ENCODE peak calls at places on chromosomes 13 and 19, in five cellular contexts. Y is SK-N-SH, V is GM12878, W is K562, D is HepG2. X is an unnamed sample.

GRCh38 chr13:112712451-112712881 is 22.6 kb downstream of the ATP11A start:
- DNase-seq in Y (no peak), V (no peak), W (no peak), D (no peak), X (no peak)

GRCh38 chr13:40983725-40984669 is 35.1 kb downstream of the ELF1 start:
- DNase-seq in Y (no peak), V (no peak), W (no peak), D (no peak), X (no peak)

GRCh38 chr19:40225440-40226305 is 816 bp downstream of the CCNP start:
- DNase-seq in Y (no peak), V (no peak), W (no peak), D (peak; percentile 25), X (no peak)

GRCh38 chr13:41049480-41049879 is 11.8 kb upstream of the WBP4 start:
- DNase-seq in Y (no peak), V (no peak), W (no peak), D (no peak), X (no peak)

GRCh38 chr13:40187324-40187795 is 479.1 kb downstream of the FOXO1 start:
- DNase-seq in Y (no peak), V (no peak), W (no peak), D (no peak), X (peak; percentile 20)

GRCh38 chr13:71979616-71980015 is 112.6 kb upstream of the DACH1 start:
- DNase-seq in Y (no peak), V (no peak), W (no peak), D (peak; percentile 4), X (peak; percentile 55)

GRCh38 chr19:45408121-45408520 is 1.7 kb downstream of the POLR1G start:
- DNase-seq in Y (no peak), V (no peak), W (no peak), D (no peak), X (no peak)

GRCh38 chr19:56101746-56102535 is 19.2 kb downstream of the ZNF787 start:
- DNase-seq in Y (no peak), V (no peak), W (no peak), D (no peak), X (no peak)

GRCh38 chr13:37303610-37304009 is 198.1 kb upstream of the CSNK1A1L start:
- DNase-seq in Y (no peak), V (no peak), W (no peak), D (no peak), X (no peak)

GRCh38 chr19:1079566-1080111 is 12.7 kb downstream of the ARHGAP45 start:
- DNase-seq in Y (peak; percentile 89), V (no peak), W (no peak), D (no peak), X (no peak)

GRCh38 chr13:106284358-106284757 is 251.1 kb downstream of the EFNB2 start:
- DNase-seq in Y (no peak), V (no peak), W (no peak), D (no peak), X (no peak)

GRCh38 chr13:114024603-114025431 is 50.9 kb upstream of the C13orf46 start:
- DNase-seq in Y (no peak), V (no peak), W (no peak), D (no peak), X (no peak)

GRCh38 chr19:1574354-1574753 is 6.2 kb upstream of the MEX3D start:
- DNase-seq in Y (no peak), V (no peak), W (peak; percentile 4), D (no peak), X (no peak)

GRCh38 chr13:113832204-113832603 is 31.7 kb downstream of the GAS6 start:
- DNase-seq in Y (no peak), V (no peak), W (no peak), D (no peak), X (no peak)

GRCh38 chr13:30301827-30302226 is 5.5 kb downstream of the KATNAL1 start:
- DNase-seq in Y (no peak), V (no peak), W (no peak), D (no peak), X (no peak)

GRCh38 chr19:18418034-18418724 is 1.0 kb upstream of the SSBP4 start:
- DNase-seq in Y (no peak), V (no peak), W (no peak), D (no peak), X (no peak)

GRCh38 chr19:1630012-1630411 is 22.4 kb downstream of the TCF3 start:
- DNase-seq in Y (no peak), V (no peak), W (no peak), D (no peak), X (no peak)

GRCh38 chr19:2770055-2771013 is 12.7 kb downstream of the SGTA start:
- DNase-seq in Y (no peak), V (no peak), W (no peak), D (no peak), X (no peak)

GRCh38 chr13:94947965-94948371 is 235.6 kb upstream of the SOX21 start:
- DNase-seq in Y (no peak), V (no peak), W (no peak), D (no peak), X (no peak)

GRCh38 chr13:46172531-46172991 is 9.4 kb downstream of the LCP1 start:
- DNase-seq in Y (no peak), V (no peak), W (no peak), D (no peak), X (no peak)

GRCh38 chr13:36912369-36912768 is 7.7 kb downstream of the SMAD9 start:
- DNase-seq in Y (no peak), V (no peak), W (no peak), D (no peak), X (no peak)

GRCh38 chr13:111114362-111115050 is 604 bp upstream of the ARHGEF7 start:
- DNase-seq in Y (peak; percentile 77), V (no peak), W (no peak), D (no peak), X (no peak)

GRCh38 chr19:33386361-33386858 is 12.9 kb downstream of the CEBPG start:
- DNase-seq in Y (no peak), V (no peak), W (no peak), D (no peak), X (no peak)

GRCh38 chr19:16191216-16191908 is 6.2 kb downstream of the FAM32A start:
- DNase-seq in Y (no peak), V (no peak), W (no peak), D (no peak), X (no peak)

GRCh38 chr19:6476155-6476895 is 5.3 kb downstream of the DENND1C start:
- DNase-seq in Y (peak; percentile 96), V (no peak), W (peak; percentile 79), D (peak; percentile 88), X (peak; percentile 98)

GRCh38 chr19:30116984-30117555 is 175.0 kb downstream of the URI1 start:
- DNase-seq in Y (no peak), V (no peak), W (no peak), D (no peak), X (no peak)

DNA sequence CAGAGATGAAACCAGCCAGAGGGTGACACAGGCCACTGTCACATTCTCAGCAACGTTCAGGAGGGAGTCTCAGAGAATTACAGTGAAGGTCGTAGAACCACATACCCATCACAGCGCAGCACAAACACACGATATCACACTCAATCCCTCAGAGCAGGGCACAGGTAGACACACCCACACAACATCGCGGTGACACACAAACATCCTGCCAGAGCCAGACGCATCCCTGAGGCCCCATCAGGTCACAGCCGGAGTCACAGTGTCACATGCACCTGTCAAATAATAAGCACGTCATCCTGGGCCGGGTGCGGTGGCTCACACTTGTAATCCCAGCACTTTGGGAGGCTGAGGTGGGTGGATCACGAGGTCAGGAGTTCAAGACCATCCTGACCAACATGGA is 17.5 kb downstream of the ELAVL3 start:
- DNase-seq in Y (no peak), V (no peak), W (no peak), D (no peak), X (no peak)
- TF ChIP-seq FOXM1 in Y (no peak), V (no peak), W (no peak), D (no peak), X (no peak)

DNA sequence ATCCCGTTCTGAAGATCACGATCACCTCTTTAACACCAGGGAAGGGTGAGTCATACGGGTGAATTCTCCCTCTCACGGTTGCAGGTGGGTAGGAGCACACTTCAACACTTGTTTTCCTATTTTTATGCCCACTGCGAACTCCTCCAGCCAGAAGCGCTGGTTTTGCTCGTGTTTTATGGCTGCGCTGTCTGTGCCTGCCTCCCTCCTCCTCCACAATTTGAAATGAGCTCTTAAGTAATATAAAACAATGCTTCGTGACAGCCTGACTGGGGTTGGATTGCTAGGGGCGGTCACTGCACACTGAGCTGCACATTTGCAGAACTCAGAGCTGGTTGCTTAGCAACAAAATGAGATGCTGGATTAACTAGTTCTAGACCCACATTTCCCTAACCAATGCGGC is 12.9 kb downstream of the CCDC70 start:
- DNase-seq in Y (no peak), V (no peak), W (no peak), D (no peak), X (no peak)
- TF ChIP-seq FOXM1 in Y (no peak), V (no peak), W (no peak), D (no peak), X (no peak)

DNA sequence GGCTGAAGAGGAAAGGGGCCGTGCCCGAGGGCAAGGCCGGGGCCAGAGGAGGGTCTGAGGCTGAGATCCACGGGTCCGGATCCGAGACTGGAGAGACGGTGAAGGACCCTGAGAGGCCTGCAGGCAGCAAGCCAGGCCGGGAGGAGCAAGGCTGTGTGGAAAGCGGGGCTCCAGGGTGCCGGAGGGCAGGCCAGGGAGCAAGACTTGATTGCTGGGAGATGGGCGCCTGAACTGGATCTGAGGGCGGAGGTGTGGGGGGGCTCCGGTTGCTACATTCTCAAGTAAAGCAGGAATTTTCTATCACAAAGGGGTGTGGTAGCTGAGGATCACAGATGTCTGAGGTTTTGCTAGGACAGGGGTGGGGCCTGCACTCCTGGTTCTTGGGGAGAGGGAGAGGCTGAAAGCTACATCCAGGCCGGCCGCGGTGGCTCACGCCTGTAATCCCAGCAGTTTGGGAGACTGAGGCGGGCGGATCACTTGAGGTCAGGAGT is 3.8 kb downstream of the MAMSTR start:
- DNase-seq in Y (no peak), V (no peak), W (no peak), D (no peak), X (no peak)
- TF ChIP-seq FOXM1 in Y (no peak), V (no peak), W (no peak), D (no peak), X (no peak)

DNA sequence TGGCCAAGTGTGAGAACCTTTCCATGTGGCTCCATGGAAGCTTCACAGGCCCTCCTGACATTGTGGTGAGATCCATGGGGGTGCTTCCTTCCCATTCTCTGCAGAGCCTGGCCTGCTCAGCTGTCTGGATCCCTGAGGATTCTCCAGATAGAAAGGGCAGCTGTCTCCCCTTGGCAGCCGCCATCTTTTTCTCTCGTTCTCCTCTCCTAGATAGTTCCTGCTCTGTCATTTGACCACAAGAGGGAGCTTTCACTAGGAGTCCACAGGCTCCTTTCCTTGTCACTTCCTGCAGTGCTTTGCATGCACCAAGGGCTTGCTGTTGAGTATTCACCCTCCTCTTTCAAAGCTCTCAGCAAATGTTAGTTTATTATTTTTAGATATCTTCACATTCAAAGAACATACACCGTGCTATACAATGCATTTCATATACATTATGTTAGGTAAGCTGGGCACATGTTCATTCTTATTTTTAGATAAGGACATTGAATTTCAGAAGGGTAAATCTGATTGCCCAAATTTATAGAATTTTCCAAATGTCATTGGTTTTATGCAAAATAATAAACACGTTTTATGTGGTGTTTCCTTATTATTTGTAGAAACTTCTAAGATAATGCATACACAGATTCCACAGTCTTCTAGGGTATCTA is 133.2 kb downstream of the FRY start:
- DNase-seq in Y (peak; percentile 46), V (peak; percentile 11), W (peak; percentile 54), D (peak; percentile 69), X (peak; percentile 77)
- TF ChIP-seq FOXM1 in Y (no peak), V (no peak), W (no peak), D (no peak), X (no peak)

X was measured in HEK293T.